ENCODE peak calls at places on chromosomes 2 and 18, in four cellular contexts. One of them, this sample, is unnamed.
A peak's percentile ranks its signal among the peaks of the same experiment; 100 is the strongest.

GRCh38 chr18:8946046-8946838 is 156.3 kb upstream of the NDUFV2 start:
- DNase-seq in astrocyte: peak; percentile 98
- DNase-seq in left lung: no peak
- DNase-seq in AG09309: peak; percentile 97
- DNase-seq in this sample: no peak

GRCh38 chr2:14634885-14635871 is 2.7 kb downstream of the LRATD1 start:
- DNase-seq in astrocyte: peak; percentile 60
- DNase-seq in AG09309: no peak
- DNase-seq in left lung: peak; percentile 70
- DNase-seq in this sample: peak; percentile 67

GRCh38 chr2:224359569-224359968 is 42.3 kb downstream of the FAM124B start:
- DNase-seq in left lung: no peak
- DNase-seq in AG09309: no peak
- DNase-seq in astrocyte: no peak
- DNase-seq in this sample: no peak

GRCh38 chr2:228136027-228136426 is 45.5 kb downstream of the SPHKAP start:
- DNase-seq in left lung: no peak
- DNase-seq in AG09309: no peak
- DNase-seq in astrocyte: no peak
- DNase-seq in this sample: no peak

GRCh38 chr2:8457620-8458255 is 224.1 kb upstream of the ID2 start:
- DNase-seq in astrocyte: no peak
- DNase-seq in AG09309: no peak
- DNase-seq in left lung: no peak
- DNase-seq in this sample: no peak

GRCh38 chr2:29014811-29015414 is 33.8 kb downstream of the TOGARAM2 start:
- DNase-seq in AG09309: no peak
- DNase-seq in left lung: peak; percentile 71
- DNase-seq in astrocyte: peak; percentile 80
- DNase-seq in this sample: no peak

GRCh38 chr2:205787761-205788160 is 105.5 kb downstream of the NRP2 start:
- DNase-seq in astrocyte: no peak
- DNase-seq in left lung: no peak
- DNase-seq in AG09309: no peak
- DNase-seq in this sample: no peak

GRCh38 chr2:69652206-69652605 is 8.7 kb upstream of the AAK1 start:
- DNase-seq in left lung: no peak
- DNase-seq in AG09309: peak; percentile 90
- DNase-seq in astrocyte: peak; percentile 85
- DNase-seq in this sample: no peak

GRCh38 chr18:34493566-34494358 is 216.3 kb upstream of the DTNA start:
- DNase-seq in astrocyte: peak; percentile 13
- DNase-seq in left lung: no peak
- DNase-seq in AG09309: no peak
- DNase-seq in this sample: no peak

GRCh38 chr2:127194447-127194846 is 25.7 kb downstream of the CYP27C1 start:
- DNase-seq in AG09309: no peak
- DNase-seq in left lung: no peak
- DNase-seq in astrocyte: no peak
- DNase-seq in this sample: no peak

GRCh38 chr2:142755191-142755590 is 122.3 kb upstream of the KYNU start:
- DNase-seq in left lung: no peak
- DNase-seq in astrocyte: peak; percentile 36
- DNase-seq in AG09309: no peak
- DNase-seq in this sample: no peak

GRCh38 chr2:218230882-218231281 is 13.9 kb downstream of the ARPC2 start:
- DNase-seq in left lung: no peak
- DNase-seq in astrocyte: peak; percentile 50
- DNase-seq in AG09309: no peak
- DNase-seq in this sample: no peak

GRCh38 chr2:70371753-70372152 is 69.9 kb upstream of the FAM136A start:
- DNase-seq in AG09309: no peak
- DNase-seq in left lung: no peak
- DNase-seq in astrocyte: peak; percentile 64
- DNase-seq in this sample: no peak

GRCh38 chr18:79788096-79789085 is 9.3 kb upstream of the KCNG2 start:
- DNase-seq in left lung: peak; percentile 27
- DNase-seq in astrocyte: no peak
- DNase-seq in AG09309: no peak
- DNase-seq in this sample: no peak

GRCh38 chr2:17621781-17622180 is 81.3 kb downstream of the VSNL1 start:
- DNase-seq in AG09309: no peak
- DNase-seq in astrocyte: peak; percentile 78
- DNase-seq in left lung: no peak
- DNase-seq in this sample: no peak

GRCh38 chr2:200338692-200339091 is 32.2 kb downstream of the SPATS2L start:
- DNase-seq in left lung: no peak
- DNase-seq in astrocyte: no peak
- DNase-seq in AG09309: no peak
- DNase-seq in this sample: no peak

GRCh38 chr2:210477496-210477895 is 937 bp upstream of the LANCL1 start:
- DNase-seq in left lung: no peak
- DNase-seq in AG09309: peak; percentile 21
- DNase-seq in astrocyte: peak; percentile 8
- DNase-seq in this sample: peak; percentile 30

GRCh38 chr18:78732273-78733210 is 247.1 kb upstream of the SALL3 start:
- DNase-seq in astrocyte: no peak
- DNase-seq in left lung: no peak
- DNase-seq in AG09309: no peak
- DNase-seq in this sample: no peak

GRCh38 chr18:11976882-11977281 is 4.4 kb upstream of the IMPA2 start:
- DNase-seq in AG09309: no peak
- DNase-seq in astrocyte: no peak
- DNase-seq in left lung: no peak
- DNase-seq in this sample: no peak

DNA sequence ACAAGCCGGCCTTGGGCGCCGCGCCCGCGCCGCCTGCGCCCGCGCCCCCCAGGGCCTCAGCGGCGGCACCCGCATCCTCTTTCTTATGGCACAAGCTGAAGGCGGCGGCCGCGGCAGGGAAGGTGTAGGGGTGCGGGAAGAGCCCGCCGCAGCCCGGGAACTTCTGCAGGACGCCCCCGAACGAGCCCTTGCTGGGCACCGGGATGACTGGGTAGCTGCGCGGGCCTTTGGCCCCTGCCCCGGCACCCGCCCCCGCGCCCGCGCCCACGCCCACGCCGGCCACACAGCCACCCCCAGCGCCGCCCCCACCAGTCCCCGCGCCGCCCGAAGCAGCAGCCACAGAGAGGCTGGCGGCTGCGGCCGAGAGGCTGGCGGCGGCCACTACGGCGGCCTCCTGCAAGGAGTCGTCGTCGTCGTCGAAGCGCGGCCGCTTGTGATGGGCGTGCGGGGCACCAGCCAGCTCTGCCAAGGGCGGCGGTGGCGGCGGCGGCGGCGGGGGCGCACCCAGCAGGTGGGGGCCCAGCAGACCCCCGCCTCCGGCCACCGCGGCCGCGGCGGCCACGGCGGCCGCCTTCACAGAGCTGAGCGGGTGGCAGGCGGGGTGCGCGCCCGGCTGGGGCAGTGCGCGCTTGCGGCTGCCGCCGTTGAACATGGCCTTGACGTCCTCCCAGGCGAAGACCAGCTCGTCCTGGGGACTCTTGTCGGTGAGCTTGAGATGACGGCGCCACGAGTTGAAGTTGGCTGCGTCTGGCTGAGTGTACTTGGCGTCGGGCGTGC is 3.4 kb downstream of the SKOR2 start:
- DNase-seq in AG09309: no peak
- DNase-seq in left lung: no peak
- DNase-seq in astrocyte: no peak
- DNase-seq in this sample: no peak
- H3K4me3 ChIP-seq in AG09309: no peak overlapping the region
- H3K4me3 ChIP-seq in left lung: no peak overlapping the region
- H3K4me3 ChIP-seq in astrocyte: no peak overlapping the region
- H3K4me3 ChIP-seq in this sample: no peak overlapping the region

GRCh38 chr2:115880558-115880957 is 1438.1 kb downstream of the DPP10 start:
- DNase-seq in left lung: no peak
- DNase-seq in AG09309: no peak
- DNase-seq in astrocyte: no peak
- DNase-seq in this sample: no peak
- TF ChIP-seq CTCF in left lung: no peak
- TF ChIP-seq CTCF in AG09309: no peak
- TF ChIP-seq CTCF in astrocyte: no peak
- TF ChIP-seq CTCF in this sample: no peak

GRCh38 chr2:73217160-73217559 is 3.1 kb downstream of the SMYD5 start:
- DNase-seq in astrocyte: no peak
- DNase-seq in left lung: no peak
- DNase-seq in AG09309: no peak
- DNase-seq in this sample: no peak

GRCh38 chr2:73214120-73215035 is at the start of gene SMYD5:
- DNase-seq in astrocyte: peak; percentile 62
- DNase-seq in AG09309: peak; percentile 11
- DNase-seq in left lung: peak; percentile 85
- DNase-seq in this sample: peak; percentile 89

GRCh38 chr2:73212448-73213176 is 1.4 kb upstream of the SMYD5 start:
- DNase-seq in astrocyte: peak; percentile 67
- DNase-seq in left lung: peak; percentile 66
- DNase-seq in AG09309: peak; percentile 72
- DNase-seq in this sample: peak; percentile 56

GRCh38 chr2:73217826-73218225 is 3.8 kb downstream of the SMYD5 start:
- DNase-seq in left lung: no peak
- DNase-seq in AG09309: no peak
- DNase-seq in astrocyte: no peak
- DNase-seq in this sample: no peak

DNA sequence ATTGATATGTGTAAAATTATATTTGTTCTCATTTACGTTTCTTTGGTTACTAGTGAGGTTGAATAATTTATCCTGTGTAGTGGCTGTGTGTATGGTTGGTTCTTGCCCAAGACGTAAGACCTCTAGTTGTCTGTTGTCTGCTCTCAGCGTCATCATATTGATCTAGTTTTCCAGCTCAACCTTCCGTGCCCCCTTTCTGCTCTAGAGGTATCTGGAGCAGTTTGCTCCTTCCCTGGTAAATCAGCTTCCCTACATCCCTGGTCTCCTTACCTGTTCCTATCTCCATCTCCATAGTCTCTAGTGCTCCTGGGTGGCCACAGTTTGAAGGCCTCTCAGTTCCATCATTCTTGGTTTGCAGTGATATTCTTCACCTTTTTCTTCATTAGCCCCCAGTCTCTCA is 1.2 kb downstream of the SMYD5 start:
- DNase-seq in left lung: no peak
- DNase-seq in AG09309: no peak
- DNase-seq in astrocyte: no peak
- DNase-seq in this sample: no peak
- H3K4me3 ChIP-seq in left lung: no peak overlapping the region
- H3K4me3 ChIP-seq in AG09309: no peak overlapping the region
- H3K4me3 ChIP-seq in astrocyte: peak overlapping the region; percentile 77
- H3K4me3 ChIP-seq in this sample: no peak overlapping the region

DNA sequence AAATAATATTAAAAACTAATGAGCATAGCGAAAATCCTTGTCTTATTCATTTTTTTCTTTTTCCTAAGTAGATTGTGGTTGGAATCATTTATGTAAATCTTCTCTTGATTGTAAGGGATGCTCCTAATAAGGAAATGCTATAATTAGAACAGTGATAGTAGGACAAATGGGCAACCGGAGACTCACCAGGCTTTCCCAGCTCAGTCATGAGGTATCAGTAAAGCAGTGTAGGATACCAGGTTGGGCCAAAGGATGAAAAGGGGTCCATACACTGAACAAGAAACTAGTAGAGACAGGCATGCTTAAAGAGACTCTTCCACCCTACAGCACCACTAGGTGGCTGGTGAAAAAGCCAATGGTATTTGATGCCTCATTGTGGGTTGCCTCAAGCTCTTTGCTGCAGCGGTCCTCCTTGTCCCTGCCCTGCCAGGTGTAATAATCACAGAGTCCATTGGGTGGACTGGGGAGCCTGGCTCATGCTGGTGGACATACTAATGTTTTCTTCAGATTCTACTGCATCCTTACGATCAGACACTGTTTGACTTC is 71.4 kb upstream of the FAM98A start:
- DNase-seq in astrocyte: no peak
- DNase-seq in left lung: no peak
- DNase-seq in AG09309: no peak
- DNase-seq in this sample: no peak
- TF ChIP-seq CTCF in astrocyte: no peak
- TF ChIP-seq CTCF in left lung: no peak
- TF ChIP-seq CTCF in AG09309: peak; percentile 9
- TF ChIP-seq CTCF in this sample: no peak

DNA sequence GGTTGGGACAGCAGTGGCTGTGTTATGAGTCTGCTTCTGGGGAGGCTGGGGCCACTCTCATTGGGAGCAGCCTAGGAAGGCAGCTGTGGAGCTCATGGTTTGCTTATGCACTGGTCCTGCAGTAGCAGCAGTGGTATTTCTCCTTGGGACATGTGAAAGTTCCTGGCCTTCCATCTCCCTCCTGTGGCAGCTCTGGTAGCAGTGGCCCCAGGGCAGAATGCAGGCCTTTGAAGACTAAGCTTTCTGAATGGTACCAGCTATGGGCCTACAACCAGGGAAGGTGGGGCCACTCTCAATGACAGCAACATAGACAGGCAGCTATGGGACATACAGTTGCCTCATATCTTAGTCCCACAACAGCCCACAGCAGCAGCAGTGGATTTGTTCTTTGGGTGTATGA is 117.3 kb upstream of the VWC2L start:
- DNase-seq in astrocyte: no peak
- DNase-seq in left lung: no peak
- DNase-seq in AG09309: no peak
- DNase-seq in this sample: no peak
- H3K4me3 ChIP-seq in astrocyte: no peak overlapping the region
- H3K4me3 ChIP-seq in left lung: no peak overlapping the region
- H3K4me3 ChIP-seq in AG09309: no peak overlapping the region
- H3K4me3 ChIP-seq in this sample: no peak overlapping the region

GRCh38 chr2:105969552-105969951 is 224.5 kb downstream of the UXS1 start:
- DNase-seq in astrocyte: no peak
- DNase-seq in AG09309: no peak
- DNase-seq in left lung: no peak
- DNase-seq in this sample: no peak
- TF ChIP-seq CTCF in astrocyte: no peak
- TF ChIP-seq CTCF in AG09309: no peak
- TF ChIP-seq CTCF in left lung: no peak
- TF ChIP-seq CTCF in this sample: no peak

GRCh38 chr2:219688560-219689445 is 61.4 kb downstream of the SLC4A3 start:
- DNase-seq in left lung: peak; percentile 42
- DNase-seq in AG09309: peak; percentile 71
- DNase-seq in astrocyte: peak; percentile 95
- DNase-seq in this sample: peak; percentile 45
- H3K4me3 ChIP-seq in left lung: no peak overlapping the region
- H3K4me3 ChIP-seq in AG09309: no peak overlapping the region
- H3K4me3 ChIP-seq in astrocyte: peak overlapping the region; percentile 7
- H3K4me3 ChIP-seq in this sample: no peak overlapping the region